ENCODE peak calls at places on chromosomes 2 and 18, in six cellular contexts. J is HepG2, F is upper lobe of left lung, B is K562, R is stomach, L is GM12891. E is an unnamed sample.

GRCh38 chr2:20728114-20728758 is 61.3 kb downstream of the GDF7 start:
- DNase-seq in J (peak), F (no peak), B (no peak), R (no peak), L (no peak), E (peak)

GRCh38 chr2:70570041-70570661 is 16.5 kb upstream of the TGFA start:
- DNase-seq in J (peak), F (no peak), B (no peak), R (no peak), L (no peak), E (no peak)

GRCh38 chr2:175431054-175431780 is 249.7 kb upstream of the ATP5MC3 start:
- DNase-seq in J (no peak), F (no peak), B (no peak), R (no peak), L (no peak), E (no peak)

GRCh38 chr18:67520276-67521035 is 3.9 kb upstream of the DSEL start:
- DNase-seq in J (no peak), F (no peak), B (no peak), R (no peak), L (no peak), E (no peak)

GRCh38 chr18:24792164-24792563 is 331.7 kb downstream of the HRH4 start:
- DNase-seq in J (no peak), F (no peak), B (no peak), R (no peak), L (no peak), E (no peak)

GRCh38 chr2:175744000-175744399 is 258.1 kb downstream of the LNPK start:
- DNase-seq in J (no peak), F (no peak), B (no peak), R (no peak), L (no peak), E (no peak)

GRCh38 chr2:24930768-24931167 is 10.7 kb upstream of the ADCY3 start:
- DNase-seq in J (no peak), F (no peak), B (no peak), R (peak), L (peak), E (no peak)

GRCh38 chr2:102698369-102699111 is 63.3 kb upstream of the TMEM182 start:
- DNase-seq in J (no peak), F (no peak), B (peak), R (peak), L (no peak), E (no peak)

GRCh38 chr2:115880558-115880957 is 1438.1 kb downstream of the DPP10 start:
- DNase-seq in J (no peak), F (no peak), B (no peak), R (no peak), L (no peak), E (no peak)

GRCh38 chr2:11742317-11742701 is 4.1 kb upstream of the LPIN1 start:
- DNase-seq in J (no peak), F (no peak), B (peak), R (no peak), L (no peak), E (no peak)

GRCh38 chr2:11742702-11743530 is 3.5 kb upstream of the LPIN1 start:
- DNase-seq in J (no peak), F (peak), B (peak), R (no peak), L (no peak), E (no peak)

GRCh38 chr2:11744631-11745394 is 1.6 kb upstream of the LPIN1 start:
- DNase-seq in J (peak), F (no peak), B (peak), R (no peak), L (no peak), E (no peak)

GRCh38 chr2:11743531-11743815 is 3.0 kb upstream of the LPIN1 start:
- DNase-seq in J (no peak), F (no peak), B (no peak), R (no peak), L (no peak), E (no peak)

DNA sequence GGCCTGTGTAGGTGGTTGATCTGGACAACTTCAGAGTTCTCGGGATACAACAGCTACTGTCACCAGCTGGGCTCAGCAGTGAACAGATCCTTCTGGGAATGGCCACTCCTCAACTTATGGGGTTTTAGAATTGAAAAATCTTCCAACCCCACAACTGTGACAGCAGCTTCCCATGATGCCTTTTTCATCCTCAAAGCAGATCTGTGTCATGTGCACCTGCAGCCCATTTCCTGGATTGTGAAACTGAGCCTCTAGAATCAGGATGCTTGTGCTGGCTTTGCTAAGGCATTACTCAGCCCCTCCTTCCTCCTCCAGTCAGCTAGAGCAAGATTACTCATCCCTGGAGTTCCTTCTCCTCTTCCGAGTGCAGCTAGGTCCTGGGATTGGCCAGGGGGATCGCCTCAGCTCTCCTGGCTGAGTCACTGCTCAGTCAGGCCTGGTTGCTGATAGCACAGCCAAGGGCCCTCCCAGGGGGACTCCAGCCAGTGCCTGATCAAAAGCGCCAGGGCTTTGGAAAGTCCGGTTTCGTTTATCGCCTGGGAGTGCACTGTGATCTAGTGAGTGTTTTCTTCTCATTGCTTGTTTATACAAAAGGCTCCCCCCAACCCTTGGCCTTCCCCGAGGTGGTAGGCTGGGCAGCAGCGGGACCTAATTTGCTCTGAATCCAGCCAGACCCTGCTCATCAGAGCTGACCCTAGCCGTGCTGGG is 2.4 kb upstream of the LPIN1 start:
- DNase-seq in J (peak), F (no peak), B (peak), R (peak), L (peak), E (peak)
- TF ChIP-seq POLR2AphosphoS5 in J (peak), F (peak), B (peak), R (peak), L (no peak), E (no peak)

GRCh38 chr2:136213836-136214235 is 95.9 kb upstream of the CXCR4 start:
- DNase-seq in J (no peak), F (no peak), B (no peak), R (no peak), L (no peak), E (no peak)
- TF ChIP-seq POLR2AphosphoS5 in J (no peak), F (no peak), B (no peak), R (no peak), L (no peak), E (no peak)

GRCh38 chr2:238875161-238875530 is 27.3 kb downstream of the TWIST2 start:
- DNase-seq in J (no peak), F (no peak), B (no peak), R (peak), L (no peak), E (no peak)

GRCh38 chr2:238876232-238876630 is 28.3 kb downstream of the TWIST2 start:
- DNase-seq in J (no peak), F (no peak), B (no peak), R (peak), L (no peak), E (no peak)

GRCh38 chr2:238873841-238874240 is 26.0 kb downstream of the TWIST2 start:
- DNase-seq in J (no peak), F (no peak), B (no peak), R (no peak), L (no peak), E (no peak)

GRCh38 chr2:238874330-238875050 is 26.6 kb downstream of the TWIST2 start:
- DNase-seq in J (no peak), F (no peak), B (no peak), R (no peak), L (no peak), E (no peak)

DNA sequence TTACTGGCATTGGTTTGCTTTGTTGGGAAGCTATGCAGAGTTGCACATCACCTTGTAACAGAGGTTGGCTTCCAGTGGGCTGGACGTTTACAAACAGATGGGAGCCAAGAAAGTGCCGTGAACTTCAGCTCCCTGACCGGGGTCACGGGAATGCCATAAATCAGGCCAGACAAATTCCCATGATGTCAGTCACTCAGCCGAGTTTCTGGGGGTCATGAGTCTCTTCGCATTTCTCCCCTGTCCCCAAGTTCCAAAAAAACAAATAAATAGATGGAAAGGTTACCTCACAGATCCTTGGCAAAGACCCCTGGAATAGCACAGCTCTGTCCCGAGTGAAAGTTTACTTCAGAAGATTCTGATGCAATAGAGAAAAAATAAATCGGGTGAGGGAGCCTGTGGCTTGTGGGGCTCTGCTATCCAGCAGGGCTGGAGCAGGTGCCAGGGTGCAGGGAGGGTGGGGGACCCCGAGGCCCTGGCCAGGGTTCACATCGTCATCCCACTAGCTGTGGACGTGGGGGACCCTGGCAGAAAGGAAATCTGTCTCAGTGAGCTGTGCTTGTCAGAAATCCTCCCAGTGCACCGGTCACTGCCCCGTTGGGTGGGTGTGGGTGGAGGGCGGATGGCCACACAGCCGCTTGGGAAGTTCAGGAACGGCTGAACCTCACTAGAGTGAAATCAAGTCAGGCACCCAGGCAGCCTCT is 27.8 kb downstream of the TWIST2 start:
- DNase-seq in J (no peak), F (no peak), B (no peak), R (peak), L (no peak), E (no peak)
- TF ChIP-seq POLR2AphosphoS5 in J (no peak), F (peak), B (no peak), R (no peak), L (no peak), E (no peak)

DNA sequence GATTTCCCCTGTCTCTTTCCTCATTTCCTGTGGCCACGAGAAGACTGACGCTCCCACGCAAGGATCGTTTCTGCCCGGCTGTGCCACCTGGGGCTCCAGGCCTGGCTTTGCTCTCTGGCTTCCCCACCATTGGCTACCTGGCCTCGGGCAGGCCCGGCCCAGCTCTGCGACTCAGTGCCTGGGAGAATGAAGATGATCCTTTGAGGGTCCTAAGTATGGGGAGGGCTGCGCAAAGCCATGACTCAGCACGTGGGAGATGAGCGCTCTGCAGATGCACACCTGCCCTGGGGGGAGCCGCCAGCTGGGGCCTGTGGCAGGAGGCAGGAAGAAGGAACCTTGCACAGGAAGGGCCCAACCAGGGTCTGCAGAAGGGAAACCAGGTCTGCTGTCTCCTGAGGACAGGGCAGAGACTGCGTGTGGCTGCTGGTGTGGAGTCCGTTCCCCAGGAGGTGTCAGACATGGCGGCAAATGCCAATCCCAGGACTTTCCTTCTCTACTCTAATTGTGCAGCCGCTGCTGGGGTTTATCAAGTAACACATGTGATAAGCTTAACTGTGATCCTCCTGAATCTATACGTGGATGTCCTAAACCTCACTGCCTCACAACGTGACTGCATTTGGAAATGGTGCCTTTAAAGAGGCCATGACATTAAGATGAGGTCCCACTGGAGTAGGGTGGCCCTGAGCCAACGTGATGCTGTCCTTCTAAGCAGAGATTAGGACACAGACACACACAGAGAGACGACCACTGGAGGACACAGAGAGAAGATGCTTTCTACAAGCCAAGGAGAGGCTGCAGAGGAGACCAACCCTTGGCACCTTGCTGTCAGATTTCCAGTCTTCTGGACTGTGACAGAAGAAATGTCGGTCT is 32.8 kb downstream of the MBP start:
- DNase-seq in J (no peak), F (no peak), B (no peak), R (no peak), L (no peak), E (no peak)
- TF ChIP-seq POLR2AphosphoS5 in J (no peak), F (no peak), B (no peak), R (no peak), L (no peak), E (peak)

GRCh38 chr2:64325852-64326577 is 127.9 kb upstream of the LGALSL start:
- DNase-seq in J (no peak), F (no peak), B (no peak), R (no peak), L (peak), E (no peak)
- TF ChIP-seq POLR2AphosphoS5 in J (no peak), F (no peak), B (no peak), R (no peak), L (peak), E (no peak)

GRCh38 chr2:43269706-43270105 is 43.3 kb upstream of the ZFP36L2 start:
- DNase-seq in J (no peak), F (no peak), B (no peak), R (peak), L (no peak), E (no peak)

GRCh38 chr2:43268066-43268971 is 41.9 kb upstream of the ZFP36L2 start:
- DNase-seq in J (no peak), F (no peak), B (no peak), R (no peak), L (no peak), E (peak)

GRCh38 chr2:43267393-43267792 is 41.0 kb upstream of the ZFP36L2 start:
- DNase-seq in J (no peak), F (no peak), B (no peak), R (no peak), L (no peak), E (no peak)

GRCh38 chr2:43270461-43270860 is 44.1 kb upstream of the ZFP36L2 start:
- DNase-seq in J (no peak), F (no peak), B (no peak), R (no peak), L (no peak), E (no peak)

DNA sequence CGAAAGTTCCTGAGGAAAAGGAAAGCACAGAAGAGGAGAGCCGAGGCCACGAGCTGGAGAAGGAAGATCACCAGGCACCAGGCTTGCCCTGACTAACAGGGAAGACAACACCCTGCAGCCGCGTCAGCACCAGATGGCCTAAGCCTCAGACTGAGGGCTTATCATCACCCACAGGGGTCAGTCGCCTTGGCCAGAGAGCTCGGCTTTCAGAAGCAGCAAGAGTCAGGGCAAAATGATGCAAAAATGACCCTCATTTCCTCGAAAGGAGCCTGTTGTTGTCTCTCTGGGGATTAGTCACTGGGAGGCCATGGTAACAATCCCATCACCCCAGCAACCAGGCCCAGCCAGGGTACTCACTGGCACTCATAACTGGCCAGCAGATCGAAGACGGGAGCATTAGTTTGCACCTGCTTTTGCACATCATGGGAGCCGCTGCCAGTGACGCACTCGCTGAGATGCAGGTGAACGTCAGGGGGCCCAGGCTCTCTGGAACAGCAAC is 42.7 kb upstream of the ZFP36L2 start:
- DNase-seq in J (no peak), F (peak), B (peak), R (peak), L (no peak), E (no peak)
- TF ChIP-seq POLR2AphosphoS5 in J (no peak), F (peak), B (no peak), R (peak), L (no peak), E (no peak)

DNA sequence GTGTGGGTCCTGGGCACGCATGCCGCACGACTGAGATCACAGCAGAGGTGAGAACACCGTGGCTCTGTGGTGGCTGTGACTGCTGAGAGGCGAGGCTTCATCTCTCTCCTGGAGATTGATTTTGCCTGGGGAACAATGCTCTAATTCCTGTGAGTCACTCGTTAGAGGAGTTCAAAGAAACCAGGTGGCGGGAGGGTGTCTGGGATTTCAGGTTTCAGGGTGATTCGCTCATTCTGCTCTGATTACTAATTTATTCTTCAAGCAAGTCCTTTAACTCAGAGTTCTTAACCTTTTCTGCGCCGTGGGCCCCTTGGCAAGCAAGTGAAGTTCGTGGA is 56.3 kb downstream of the GLI2 start:
- DNase-seq in J (no peak), F (no peak), B (no peak), R (no peak), L (no peak), E (no peak)
- TF ChIP-seq POLR2AphosphoS5 in J (no peak), F (no peak), B (no peak), R (no peak), L (no peak), E (no peak)